ENCODE peak calls at places on chromosomes 2 and 18, in five cellular contexts. One of them, this sample, is unnamed.
A peak's percentile ranks its signal among the peaks of the same experiment; 100 is the strongest.

GRCh38 chr2:229914182-229914581 is 7.6 kb downstream of the TRIP12 start:
- DNase-seq in HTR-8/SVneo: no peak
- DNase-seq in choroid plexus epithelial cell: peak; percentile 15
- DNase-seq in stimulated activated naive CD8-positive, alpha-beta T cell treated with anti-CD3 and anti-CD28 coated beads, Interleukin-15, Interleukin-2, amounts not matched to agents 100 U/mL and 50 U/mL, for 24 hours: no peak
- DNase-seq in lower lobe of right lung: no peak
- DNase-seq in this sample: no peak

GRCh38 chr2:86566158-86566827 is 3.0 kb upstream of the CHMP3 start:
- DNase-seq in HTR-8/SVneo: no peak
- DNase-seq in choroid plexus epithelial cell: no peak
- DNase-seq in stimulated activated naive CD8-positive, alpha-beta T cell treated with anti-CD3 and anti-CD28 coated beads, Interleukin-15, Interleukin-2, amounts not matched to agents 100 U/mL and 50 U/mL, for 24 hours: no peak
- DNase-seq in lower lobe of right lung: no peak
- DNase-seq in this sample: no peak

GRCh38 chr18:45463433-45463832 is 151.8 kb upstream of the SLC14A2 start:
- DNase-seq in HTR-8/SVneo: no peak
- DNase-seq in choroid plexus epithelial cell: no peak
- DNase-seq in stimulated activated naive CD8-positive, alpha-beta T cell treated with anti-CD3 and anti-CD28 coated beads, Interleukin-15, Interleukin-2, amounts not matched to agents 100 U/mL and 50 U/mL, for 24 hours: no peak
- DNase-seq in lower lobe of right lung: no peak
- DNase-seq in this sample: no peak

GRCh38 chr18:51751901-51752300 is 554.4 kb upstream of the MEX3C start:
- DNase-seq in HTR-8/SVneo: no peak
- DNase-seq in choroid plexus epithelial cell: no peak
- DNase-seq in stimulated activated naive CD8-positive, alpha-beta T cell treated with anti-CD3 and anti-CD28 coated beads, Interleukin-15, Interleukin-2, amounts not matched to agents 100 U/mL and 50 U/mL, for 24 hours: no peak
- DNase-seq in lower lobe of right lung: no peak
- DNase-seq in this sample: no peak

GRCh38 chr18:23177433-23178072 is 42.3 kb downstream of the CABLES1 start:
- DNase-seq in HTR-8/SVneo: no peak
- DNase-seq in choroid plexus epithelial cell: no peak
- DNase-seq in stimulated activated naive CD8-positive, alpha-beta T cell treated with anti-CD3 and anti-CD28 coated beads, Interleukin-15, Interleukin-2, amounts not matched to agents 100 U/mL and 50 U/mL, for 24 hours: no peak
- DNase-seq in lower lobe of right lung: no peak
- DNase-seq in this sample: no peak

GRCh38 chr2:88671786-88672427 is 19.6 kb upstream of the RPIA start:
- DNase-seq in HTR-8/SVneo: peak; percentile 70
- DNase-seq in choroid plexus epithelial cell: peak; percentile 78
- DNase-seq in stimulated activated naive CD8-positive, alpha-beta T cell treated with anti-CD3 and anti-CD28 coated beads, Interleukin-15, Interleukin-2, amounts not matched to agents 100 U/mL and 50 U/mL, for 24 hours: no peak
- DNase-seq in lower lobe of right lung: no peak
- DNase-seq in this sample: no peak

GRCh38 chr18:44325903-44326650 is 354.6 kb upstream of the SETBP1 start:
- DNase-seq in HTR-8/SVneo: no peak
- DNase-seq in choroid plexus epithelial cell: peak; percentile 91
- DNase-seq in stimulated activated naive CD8-positive, alpha-beta T cell treated with anti-CD3 and anti-CD28 coated beads, Interleukin-15, Interleukin-2, amounts not matched to agents 100 U/mL and 50 U/mL, for 24 hours: peak; percentile 29
- DNase-seq in lower lobe of right lung: no peak
- DNase-seq in this sample: no peak

GRCh38 chr18:812673-813404 is 797 bp upstream of the YES1 start:
- DNase-seq in HTR-8/SVneo: no peak
- DNase-seq in choroid plexus epithelial cell: peak; percentile 80
- DNase-seq in stimulated activated naive CD8-positive, alpha-beta T cell treated with anti-CD3 and anti-CD28 coated beads, Interleukin-15, Interleukin-2, amounts not matched to agents 100 U/mL and 50 U/mL, for 24 hours: peak; percentile 76
- DNase-seq in lower lobe of right lung: peak; percentile 79
- DNase-seq in this sample: peak; percentile 81

GRCh38 chr2:7034313-7034712 is 117.1 kb downstream of the RNF144A start:
- DNase-seq in HTR-8/SVneo: no peak
- DNase-seq in choroid plexus epithelial cell: peak; percentile 43
- DNase-seq in stimulated activated naive CD8-positive, alpha-beta T cell treated with anti-CD3 and anti-CD28 coated beads, Interleukin-15, Interleukin-2, amounts not matched to agents 100 U/mL and 50 U/mL, for 24 hours: no peak
- DNase-seq in lower lobe of right lung: no peak
- DNase-seq in this sample: no peak

This sample was measured in activated naive CD4-positive, alpha-beta T cell treated with anti-CD3 and anti-CD28 coated beads, Interleukin-2, amount 10 ng/mL, durations not matched to agents 7 days and 5 days.